ENCODE peak calls at places on chromosomes 4 and X, in five cellular contexts. One of them, this sample, is unnamed.

GRCh38 chr4:185865901-185866328 is 53.9 kb upstream of the SORBS2 start:
- DNase-seq in trophoblast cell: peak; percentile 69
- DNase-seq in H1: no peak
- DNase-seq in mesenchymal stem cell: no peak
- DNase-seq in H9: no peak
- DNase-seq in this sample: no peak

GRCh38 chrX:51976503-51976902 is 83.1 kb downstream of the MAGED1 start:
- DNase-seq in mesenchymal stem cell: no peak
- DNase-seq in H9: no peak
- DNase-seq in H1: no peak
- DNase-seq in trophoblast cell: no peak
- DNase-seq in this sample: no peak

GRCh38 chr4:73751166-73751565 is 10.8 kb downstream of the CXCL8 start:
- DNase-seq in trophoblast cell: no peak
- DNase-seq in H1: no peak
- DNase-seq in H9: no peak
- DNase-seq in mesenchymal stem cell: no peak
- DNase-seq in this sample: no peak

GRCh38 chr4:106019771-106020170 is 124.5 kb downstream of the NPNT start:
- DNase-seq in mesenchymal stem cell: peak; percentile 90
- DNase-seq in trophoblast cell: no peak
- DNase-seq in H9: no peak
- DNase-seq in H1: no peak
- DNase-seq in this sample: no peak

GRCh38 chrX:8668797-8669196 is 63.1 kb downstream of the ANOS1 start:
- DNase-seq in trophoblast cell: peak; percentile 10
- DNase-seq in H1: no peak
- DNase-seq in H9: no peak
- DNase-seq in mesenchymal stem cell: no peak
- DNase-seq in this sample: no peak

GRCh38 chr4:153447175-153447887 is 18.8 kb upstream of the TMEM131L start:
- DNase-seq in mesenchymal stem cell: peak; percentile 82
- DNase-seq in trophoblast cell: no peak
- DNase-seq in H1: no peak
- DNase-seq in H9: no peak
- DNase-seq in this sample: no peak

GRCh38 chrX:140050906-140051305 is 85.6 kb upstream of the CXorf66 start:
- DNase-seq in H9: no peak
- DNase-seq in mesenchymal stem cell: peak; percentile 0
- DNase-seq in H1: no peak
- DNase-seq in trophoblast cell: no peak
- DNase-seq in this sample: no peak

GRCh38 chr4:147518086-147518485 is 37.2 kb downstream of the EDNRA start:
- DNase-seq in H1: no peak
- DNase-seq in mesenchymal stem cell: no peak
- DNase-seq in H9: no peak
- DNase-seq in trophoblast cell: no peak
- DNase-seq in this sample: no peak

GRCh38 chr4:42816189-42816588 is 76.3 kb upstream of the GRXCR1 start:
- DNase-seq in trophoblast cell: no peak
- DNase-seq in mesenchymal stem cell: no peak
- DNase-seq in H1: no peak
- DNase-seq in H9: no peak
- DNase-seq in this sample: no peak

GRCh38 chr4:3387154-3387942 is 54.4 kb upstream of the HGFAC start:
- DNase-seq in H9: no peak
- DNase-seq in trophoblast cell: peak; percentile 7
- DNase-seq in mesenchymal stem cell: no peak
- DNase-seq in H1: no peak
- DNase-seq in this sample: no peak

GRCh38 chr4:39613093-39613656 is 25.5 kb downstream of the SMIM14 start:
- DNase-seq in trophoblast cell: no peak
- DNase-seq in H9: no peak
- DNase-seq in H1: no peak
- DNase-seq in mesenchymal stem cell: peak; percentile 68
- DNase-seq in this sample: no peak

GRCh38 chr4:156954598-156954997 is 17.0 kb downstream of the PDGFC start:
- DNase-seq in H1: no peak
- DNase-seq in H9: no peak
- DNase-seq in trophoblast cell: peak; percentile 13
- DNase-seq in mesenchymal stem cell: no peak
- DNase-seq in this sample: no peak

GRCh38 chr4:41360911-41361830 is 104.4 kb downstream of the UCHL1 start:
- DNase-seq in H1: no peak
- DNase-seq in trophoblast cell: peak; percentile 52
- DNase-seq in H9: peak; percentile 55
- DNase-seq in mesenchymal stem cell: peak; percentile 61
- DNase-seq in this sample: no peak

GRCh38 chrX:47743504-47743903 is 84.5 kb upstream of the UXT start:
- DNase-seq in H9: no peak
- DNase-seq in mesenchymal stem cell: peak; percentile 37
- DNase-seq in trophoblast cell: no peak
- DNase-seq in H1: no peak
- DNase-seq in this sample: no peak

GRCh38 chr4:183838987-183839712 is 66.0 kb upstream of the STOX2 start:
- DNase-seq in H1: no peak
- DNase-seq in H9: no peak
- DNase-seq in trophoblast cell: peak; percentile 42
- DNase-seq in mesenchymal stem cell: peak; percentile 33
- DNase-seq in this sample: no peak

GRCh38 chr4:120973207-120973606 is 50.7 kb upstream of the PRDM5 start:
- DNase-seq in trophoblast cell: no peak
- DNase-seq in H9: no peak
- DNase-seq in mesenchymal stem cell: no peak
- DNase-seq in H1: no peak
- DNase-seq in this sample: no peak

GRCh38 chr4:89284828-89285227 is 22.8 kb downstream of the GPRIN3 start:
- DNase-seq in trophoblast cell: no peak
- DNase-seq in H9: no peak
- DNase-seq in H1: no peak
- DNase-seq in mesenchymal stem cell: no peak
- DNase-seq in this sample: no peak
- H3K4me1 ChIP-seq in trophoblast cell: no peaks in the 10 kb centered on the region
- H3K4me1 ChIP-seq in H9: no peaks in the 10 kb centered on the region
- H3K4me1 ChIP-seq in H1: no peaks in the 10 kb centered on the region
- H3K4me1 ChIP-seq in mesenchymal stem cell: no peaks in the 10 kb centered on the region
- H3K4me1 ChIP-seq in this sample: no peaks in the 10 kb centered on the region

DNA sequence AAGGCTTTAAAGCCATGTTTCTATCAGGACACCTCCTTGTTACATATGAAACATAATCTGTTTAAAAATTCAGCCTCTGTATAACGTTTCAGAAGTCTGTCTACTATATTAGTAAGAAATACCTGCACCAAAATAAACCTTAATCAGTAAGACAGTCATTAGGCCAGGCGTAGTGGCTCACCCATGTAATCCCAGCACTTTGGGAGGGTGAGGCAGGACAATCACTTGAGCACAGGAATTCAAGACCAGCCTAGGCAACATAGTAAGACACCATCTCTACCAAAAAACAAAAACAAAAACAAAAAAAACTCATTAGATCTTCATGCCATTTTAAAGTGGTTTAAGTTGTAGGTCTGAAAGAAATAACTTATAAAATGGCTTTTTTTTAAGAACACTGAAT is 107.5 kb upstream of the STIM2 start:
- DNase-seq in H9: no peak
- DNase-seq in H1: no peak
- DNase-seq in mesenchymal stem cell: no peak
- DNase-seq in trophoblast cell: no peak
- DNase-seq in this sample: no peak
- H3K4ac ChIP-seq in H9: no peak overlapping the region
- H3K4ac ChIP-seq in H1: no peak overlapping the region
- H3K4ac ChIP-seq in mesenchymal stem cell: no peak overlapping the region
- H3K4ac ChIP-seq in trophoblast cell: no peak overlapping the region
- H3K4ac ChIP-seq in this sample: no peak overlapping the region

GRCh38 chrX:73863268-73863667 is 300.3 kb downstream of the CHIC1 start:
- DNase-seq in mesenchymal stem cell: no peak
- DNase-seq in H1: no peak
- DNase-seq in H9: no peak
- DNase-seq in trophoblast cell: no peak
- DNase-seq in this sample: no peak
- H2BK12ac ChIP-seq in mesenchymal stem cell: no peak overlapping the region
- H2BK12ac ChIP-seq in H1: no peak overlapping the region
- H2BK12ac ChIP-seq in H9: no peak overlapping the region
- H2BK12ac ChIP-seq in trophoblast cell: no peak overlapping the region
- H2BK12ac ChIP-seq in this sample: no peak overlapping the region

DNA sequence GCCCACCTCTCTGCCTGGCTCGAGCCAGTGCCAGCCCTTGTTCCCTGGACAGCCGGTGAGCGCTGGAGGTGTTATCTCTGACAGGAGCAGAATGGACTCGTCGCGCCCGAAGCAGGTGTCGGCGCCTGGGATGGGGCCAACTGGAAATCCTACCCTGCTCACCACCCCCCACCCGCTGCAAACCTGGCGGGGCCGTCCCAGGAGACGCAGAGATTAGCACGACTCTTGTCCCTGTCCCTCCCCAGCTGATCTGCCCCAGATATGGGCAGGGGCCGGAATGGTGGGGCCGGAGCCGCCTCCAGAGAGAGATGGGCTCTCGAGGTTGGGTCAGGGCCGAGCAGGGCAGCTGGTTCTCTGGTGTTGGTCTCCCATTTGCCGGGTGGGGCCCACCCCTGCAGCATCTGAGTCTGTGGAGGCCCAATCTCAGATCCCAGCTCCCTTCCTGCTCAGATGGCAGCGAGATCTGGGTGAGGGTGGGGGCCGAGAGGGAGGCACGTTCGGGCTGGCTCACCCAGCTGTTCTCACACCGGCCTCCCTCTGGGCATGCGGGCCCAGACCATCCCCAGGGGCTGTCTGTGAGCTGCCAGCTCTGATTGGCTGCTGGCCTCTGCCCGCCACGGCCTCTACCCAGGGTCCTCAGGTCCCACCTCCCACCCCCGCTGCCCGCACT is 20.1 kb upstream of the FGFR3 start:
- DNase-seq in H9: no peak
- DNase-seq in trophoblast cell: peak; percentile 60
- DNase-seq in mesenchymal stem cell: no peak
- DNase-seq in H1: no peak
- DNase-seq in this sample: no peak
- H3K4me1 ChIP-seq in H9: peaks cover 2% of the 10 kb centered on the region
- H3K4me1 ChIP-seq in trophoblast cell: peaks cover 30% of the 10 kb centered on the region
- H3K4me1 ChIP-seq in mesenchymal stem cell: peaks cover 46% of the 10 kb centered on the region
- H3K4me1 ChIP-seq in H1: peaks cover 40% of the 10 kb centered on the region
- H3K4me1 ChIP-seq in this sample: peaks cover 80% of the 10 kb centered on the region

GRCh38 chr4:140642674-140643437 is 74.1 kb upstream of the UCP1 start:
- DNase-seq in H1: no peak
- DNase-seq in H9: no peak
- DNase-seq in mesenchymal stem cell: no peak
- DNase-seq in trophoblast cell: no peak
- DNase-seq in this sample: no peak

GRCh38 chr4:140643571-140644055 is 74.9 kb upstream of the UCP1 start:
- DNase-seq in H9: no peak
- DNase-seq in mesenchymal stem cell: no peak
- DNase-seq in H1: no peak
- DNase-seq in trophoblast cell: no peak
- DNase-seq in this sample: no peak

GRCh38 chr4:140641789-140642439 is 73.2 kb upstream of the UCP1 start:
- DNase-seq in trophoblast cell: no peak
- DNase-seq in H1: no peak
- DNase-seq in H9: peak; percentile 81
- DNase-seq in mesenchymal stem cell: no peak
- DNase-seq in this sample: no peak

GRCh38 chr4:140640150-140640748 is 71.5 kb upstream of the UCP1 start:
- DNase-seq in H9: no peak
- DNase-seq in mesenchymal stem cell: no peak
- DNase-seq in trophoblast cell: no peak
- DNase-seq in H1: no peak
- DNase-seq in this sample: no peak

GRCh38 chr4:140641105-140641555 is 72.4 kb upstream of the UCP1 start:
- DNase-seq in H9: no peak
- DNase-seq in mesenchymal stem cell: no peak
- DNase-seq in H1: no peak
- DNase-seq in trophoblast cell: no peak
- DNase-seq in this sample: no peak
- H3K4ac ChIP-seq in H9: no peak overlapping the region
- H3K4ac ChIP-seq in mesenchymal stem cell: no peak overlapping the region
- H3K4ac ChIP-seq in H1: no peak overlapping the region
- H3K4ac ChIP-seq in trophoblast cell: no peak overlapping the region
- H3K4ac ChIP-seq in this sample: no peak overlapping the region

DNA sequence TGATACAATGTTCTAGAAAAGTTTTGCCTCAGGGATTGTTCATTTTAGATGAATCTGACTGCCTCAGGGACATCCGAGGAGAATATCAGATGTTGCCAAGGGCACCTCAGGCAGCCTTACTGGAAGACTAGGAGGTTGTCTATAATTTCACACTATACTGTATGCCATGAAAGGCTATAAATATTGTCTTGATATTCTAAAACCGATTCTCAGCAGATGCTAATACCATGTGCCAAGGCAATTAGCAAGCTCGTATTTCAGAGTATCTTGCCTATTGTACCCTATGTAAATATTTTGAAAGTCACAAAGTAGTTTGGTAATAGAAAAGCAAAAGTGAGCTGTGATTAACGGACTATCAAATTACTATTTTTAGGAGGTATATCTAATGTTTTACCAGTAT is 15.2 kb downstream of the SPOCK3 start:
- DNase-seq in H9: no peak
- DNase-seq in H1: no peak
- DNase-seq in trophoblast cell: no peak
- DNase-seq in mesenchymal stem cell: no peak
- DNase-seq in this sample: no peak
- H2BK12ac ChIP-seq in H9: no peak overlapping the region
- H2BK12ac ChIP-seq in H1: no peak overlapping the region
- H2BK12ac ChIP-seq in trophoblast cell: no peak overlapping the region
- H2BK12ac ChIP-seq in mesenchymal stem cell: no peak overlapping the region
- H2BK12ac ChIP-seq in this sample: no peak overlapping the region

DNA sequence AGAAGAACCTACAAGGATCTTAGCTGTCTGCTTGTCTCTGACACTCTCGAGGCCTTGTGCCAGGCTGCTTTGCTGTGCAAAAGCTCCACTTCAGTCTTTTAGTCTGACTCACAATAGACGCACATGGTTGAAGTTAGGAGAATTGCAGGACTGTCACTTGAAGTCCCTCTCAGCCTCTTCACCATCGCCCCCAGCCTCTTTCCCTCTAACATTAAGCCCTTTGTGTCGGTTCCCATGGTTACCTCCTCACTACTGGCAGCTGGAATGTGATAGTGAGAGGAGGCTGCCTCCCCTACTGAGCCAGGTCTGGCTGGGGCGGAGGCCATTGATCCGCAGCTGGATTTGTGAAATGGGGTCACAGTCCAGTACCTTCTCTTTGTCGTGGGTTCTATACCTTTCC is 201.8 kb downstream of the SOWAHB start:
- DNase-seq in trophoblast cell: no peak
- DNase-seq in mesenchymal stem cell: peak; percentile 38
- DNase-seq in H9: peak; percentile 90
- DNase-seq in H1: no peak
- DNase-seq in this sample: peak; percentile 96
- H3K4me1 ChIP-seq in trophoblast cell: peaks cover 19% of the 10 kb centered on the region
- H3K4me1 ChIP-seq in mesenchymal stem cell: peaks cover 9% of the 10 kb centered on the region
- H3K4me1 ChIP-seq in H9: peaks cover 34% of the 10 kb centered on the region
- H3K4me1 ChIP-seq in H1: peaks cover 23% of the 10 kb centered on the region
- H3K4me1 ChIP-seq in this sample: peaks cover 28% of the 10 kb centered on the region